ENCODE peak calls at places on chromosomes 16 and 17, in seven cellular contexts. B, V, W, Z, Q, O and M are unnamed samples.

GRCh38 chr16:81861503-81861902 is 82.4 kb downstream of the PLCG2 start:
- DNase-seq in O (no peak), W (no peak), V (no peak), B (no peak), Z (no peak), Q (no peak), M (no peak)

GRCh38 chr17:54948380-54948779 is 20.1 kb downstream of the COX11 start:
- DNase-seq in V (peak; percentile 37), Q (no peak), B (no peak), O (peak; percentile 53), W (no peak), Z (no peak), M (no peak)

GRCh38 chr16:30628628-30629342 is 18.6 kb upstream of the ZNF689 start:
- DNase-seq in W (peak; percentile 91), O (peak; percentile 54), B (peak; percentile 80), Q (no peak), Z (peak; percentile 96), V (peak; percentile 80), M (peak; percentile 90)

GRCh38 chr17:9120471-9120870 is 99.2 kb downstream of the NTN1 start:
- DNase-seq in B (no peak), Z (peak; percentile 36), W (no peak), V (no peak), O (no peak), Q (no peak), M (peak; percentile 50)

GRCh38 chr17:17403899-17404576 is 72.8 kb upstream of the MED9 start:
- DNase-seq in B (peak; percentile 25), O (no peak), V (no peak), Q (peak; percentile 57), Z (no peak), W (peak; percentile 65), M (no peak)

GRCh38 chr16:1330260-1330914 is 3.1 kb upstream of the BAIAP3 start:
- DNase-seq in Q (no peak), V (no peak), O (no peak), B (no peak), Z (no peak), W (no peak), M (no peak)

GRCh38 chr16:4795181-4795827 is at the start of gene SMIM22:
- DNase-seq in B (no peak), O (no peak), W (peak; percentile 85), V (no peak), Z (no peak), Q (no peak), M (no peak)

GRCh38 chr17:14198013-14198412 is 38.6 kb downstream of the CDRT15 start:
- DNase-seq in W (no peak), Z (no peak), O (no peak), Q (no peak), B (no peak), V (no peak), M (no peak)

GRCh38 chr17:68125471-68125870 is 89.9 kb downstream of the KPNA2 start:
- DNase-seq in B (no peak), O (no peak), Q (no peak), W (no peak), V (no peak), Z (no peak), M (no peak)

GRCh38 chr17:32124985-32125847 is 17.1 kb upstream of the RHOT1 start:
- DNase-seq in W (no peak), B (no peak), O (no peak), V (no peak), Z (no peak), Q (no peak), M (no peak)

GRCh38 chr17:59417452-59417851 is 86.0 kb downstream of the YPEL2 start:
- DNase-seq in Z (no peak), B (no peak), V (no peak), Q (no peak), W (no peak), O (no peak), M (no peak)

GRCh38 chr16:30876867-30877266 is 17.0 kb downstream of the BCL7C start:
- DNase-seq in W (peak; percentile 16), Z (no peak), O (no peak), Q (no peak), V (no peak), B (no peak), M (peak; percentile 61)

GRCh38 chr17:38560503-38561318 is 45.0 kb downstream of the SRCIN1 start:
- DNase-seq in V (peak; percentile 53), Q (no peak), Z (no peak), O (no peak), B (no peak), W (no peak), M (no peak)

GRCh38 chr16:69701452-69701851 is 24.9 kb downstream of the NQO1 start:
- DNase-seq in O (no peak), V (no peak), B (no peak), Q (no peak), Z (no peak), W (no peak), M (no peak)

GRCh38 chr16:22210285-22210684 is 4.2 kb downstream of the EEF2K start:
- DNase-seq in O (no peak), W (no peak), V (no peak), Q (no peak), Z (no peak), B (no peak), M (no peak)

GRCh38 chr17:82775033-82775823 is 23.4 kb downstream of the TBCD start:
- DNase-seq in Q (peak; percentile 25), Z (peak; percentile 61), O (no peak), B (no peak), V (peak; percentile 52), W (peak; percentile 75), M (peak; percentile 87)

GRCh38 chr17:44677136-44677535 is 12.4 kb downstream of the CCDC43 start:
- DNase-seq in Q (no peak), O (no peak), V (peak; percentile 39), W (no peak), Z (no peak), B (no peak), M (no peak)

GRCh38 chr17:66493283-66494019 is 191.0 kb downstream of the PRKCA start:
- DNase-seq in O (peak; percentile 84), W (no peak), Q (no peak), V (peak; percentile 80), Z (no peak), B (no peak), M (no peak)

GRCh38 chr17:17417718-17418151 is 59.1 kb upstream of the MED9 start:
- DNase-seq in Z (no peak), O (no peak), Q (no peak), V (no peak), W (no peak), B (no peak), M (no peak)

GRCh38 chr17:77329741-77330531 is 189.2 kb downstream of the SEC14L1 start:
- DNase-seq in B (no peak), V (no peak), Q (no peak), Z (no peak), W (no peak), O (no peak), M (no peak)

GRCh38 chr17:12620200-12620720 is 45.4 kb upstream of the MYOCD start:
- DNase-seq in Q (no peak), V (peak; percentile 26), W (peak; percentile 1), Z (no peak), B (no peak), O (no peak), M (no peak)

GRCh38 chr17:5971969-5972368 is 98.2 kb upstream of the WSCD1 start:
- DNase-seq in Q (no peak), B (no peak), W (peak; percentile 80), O (no peak), V (no peak), Z (no peak), M (no peak)

GRCh38 chr17:33438578-33438977 is 145.5 kb upstream of the ASIC2 start:
- DNase-seq in B (no peak), Z (no peak), O (no peak), V (no peak), W (no peak), Q (no peak), M (no peak)

GRCh38 chr17:5120036-5120435 is 4.2 kb downstream of the USP6 start:
- DNase-seq in Z (no peak), B (no peak), W (no peak), V (no peak), O (no peak), Q (no peak), M (no peak)

GRCh38 chr16:2467301-2468141 is 3.6 kb upstream of the NTN3 start:
- DNase-seq in Q (peak; percentile 47), O (peak; percentile 40), V (peak; percentile 76), W (peak; percentile 92), B (no peak), Z (peak; percentile 48), M (peak; percentile 56)

GRCh38 chr16:58148099-58148498 is 18.9 kb upstream of the CFAP20 start:
- DNase-seq in W (no peak), Z (no peak), V (no peak), Q (no peak), O (no peak), B (no peak), M (no peak)